ENCODE peak calls at places on chromosome 1, in eight cellular contexts. C is gastroesophageal sphincter; T is activated CD8-positive, alpha-beta T cell treated with anti-CD3 and anti-CD28 coated beads, Interleukin-2, amount 10 ng/mL, durations not matched to agents 7 days and 5 days; D is left lung; L is heart right ventricle; E is gastrocnemius medialis; M is K562; H is stimulated activated memory B cell treated with anti-CD40 and anti-IgM and Interleukin-4, amounts not matched to agents 10 μg/mL and 1 μg/mL and 100 μg/mL, for 72 hours. G is an unnamed sample.

GRCh38 chr1:180253585-180254495 is 23.8 kb downstream of the LHX4 start:
- ATAC-seq in C (no peak), E (no peak), H (no peak), T (no peak), D (no peak), L (no peak), M (no peak), G (no peak)

GRCh38 chr1:60942896-60943633 is 139.3 kb upstream of the NFIA start:
- ATAC-seq in T (no peak), H (peak), C (no peak), D (no peak), M (peak), E (peak), L (peak), G (no peak)

GRCh38 chr1:94947453-94947852 is 20.5 kb upstream of the CNN3 start:
- ATAC-seq in L (peak), M (no peak), D (peak), H (no peak), E (no peak), T (no peak), C (peak), G (no peak)

GRCh38 chr1:98103617-98104284 is 182.9 kb upstream of the DPYD start:
- ATAC-seq in C (no peak), M (no peak), L (no peak), D (no peak), E (no peak), H (no peak), T (no peak), G (no peak)

GRCh38 chr1:20100632-20101355 is 18.5 kb downstream of the PLA2G2D start:
- ATAC-seq in T (peak), H (peak), L (peak), C (peak), M (peak), E (peak), D (peak), G (peak)

GRCh38 chr1:61143821-61144220 is 61.5 kb downstream of the NFIA start:
- ATAC-seq in T (no peak), C (no peak), D (no peak), H (no peak), M (no peak), L (no peak), E (no peak), G (no peak)

GRCh38 chr1:152842556-152842955 is at the start of gene LCE6A:
- ATAC-seq in D (no peak), L (no peak), E (no peak), M (no peak), T (no peak), H (no peak), C (no peak), G (no peak)

GRCh38 chr1:205664399-205665108 is 15.8 kb downstream of the SLC45A3 start:
- ATAC-seq in E (no peak), H (no peak), T (no peak), D (no peak), L (no peak), C (no peak), M (no peak), G (no peak)

GRCh38 chr1:8651962-8652361 is 165.5 kb downstream of the RERE start:
- ATAC-seq in T (peak), H (no peak), E (no peak), L (no peak), M (peak), D (no peak), C (no peak), G (no peak)

GRCh38 chr1:228149341-228150020 is at the start of gene GJC2:
- ATAC-seq in C (peak), E (no peak), T (no peak), D (peak), H (no peak), M (peak), L (peak), G (peak)